ENCODE peak calls at places on chromosomes 5 and 9, in ten cellular contexts. D is ovary, C is IMR-90, B is colonic mucosa, I is cardiac muscle cell, F is Peyer's patch, L is neural progenitor cell, O is mesothelial cell of epicardium, K is right atrium auricular region, V is A673. J is an unnamed sample.

GRCh38 chr9:76109953-76110352 is 219.5 kb downstream of the PCSK5 start:
- DNase-seq in D (no peak), C (peak), B (no peak), I (no peak), F (no peak), L (no peak), O (no peak), K (no peak), V (no peak), J (no peak)

GRCh38 chr9:97366889-97367288 is 45.0 kb upstream of the TDRD7 start:
- DNase-seq in D (no peak), C (no peak), B (no peak), I (no peak), F (no peak), L (no peak), O (no peak), K (no peak), V (no peak), J (no peak)

GRCh38 chr9:116147821-116148220 is 5.8 kb upstream of the PAPPA start:
- DNase-seq in D (no peak), C (no peak), B (no peak), I (no peak), F (no peak), L (no peak), O (no peak), K (no peak), V (no peak), J (no peak)

GRCh38 chr5:107671742-107672211 is 1.0 kb upstream of the EFNA5 start:
- DNase-seq in D (no peak), C (peak), B (no peak), I (peak), F (no peak), L (peak), O (no peak), K (no peak), V (peak), J (no peak)

GRCh38 chr9:93667006-93667405 is 90.6 kb downstream of the PHF2 start:
- DNase-seq in D (no peak), C (no peak), B (no peak), I (no peak), F (peak), L (no peak), O (no peak), K (no peak), V (no peak), J (no peak)

GRCh38 chr9:13279284-13280162 is at the start of gene MPDZ:
- DNase-seq in D (peak), C (peak), B (peak), I (peak), F (peak), L (peak), O (peak), K (peak), V (peak), J (no peak)

GRCh38 chr9:95083086-95083768 is 234.3 kb downstream of the FANCC start:
- DNase-seq in D (no peak), C (no peak), B (no peak), I (no peak), F (peak), L (no peak), O (no peak), K (no peak), V (no peak), J (no peak)

GRCh38 chr9:137372693-137373610 is 50.0 kb downstream of the EXD3 start:
- DNase-seq in D (no peak), C (no peak), B (no peak), I (no peak), F (no peak), L (no peak), O (no peak), K (no peak), V (no peak), J (no peak)

GRCh38 chr9:86901511-86901910 is 45.8 kb downstream of the GAS1 start:
- DNase-seq in D (no peak), C (no peak), B (no peak), I (no peak), F (no peak), L (no peak), O (no peak), K (no peak), V (no peak), J (no peak)

GRCh38 chr5:139880416-139881144 is 85.0 kb downstream of the PSD2 start:
- DNase-seq in D (peak), C (no peak), B (no peak), I (peak), F (no peak), L (no peak), O (no peak), K (no peak), V (no peak), J (no peak)

GRCh38 chr5:65482280-65482726 is 583 bp upstream of the ADAMTS6 start:
- DNase-seq in D (no peak), C (peak), B (no peak), I (peak), F (no peak), L (peak), O (no peak), K (no peak), V (peak), J (no peak)

GRCh38 chr9:127418037-127418471 is 6.1 kb upstream of the ZNF79 start:
- DNase-seq in D (no peak), C (no peak), B (no peak), I (peak), F (no peak), L (peak), O (no peak), K (no peak), V (peak), J (no peak)

GRCh38 chr5:35660451-35660850 is 42.8 kb downstream of the SPEF2 start:
- DNase-seq in D (no peak), C (no peak), B (no peak), I (no peak), F (no peak), L (no peak), O (no peak), K (no peak), V (no peak), J (no peak)

GRCh38 chr5:122311888-122312669 is at the start of gene SNCAIP:
- DNase-seq in D (peak), C (peak), B (peak), I (peak), F (peak), L (peak), O (peak), K (no peak), V (no peak), J (no peak)

GRCh38 chr5:116534988-116535387 is 39.6 kb downstream of the SEMA6A start:
- DNase-seq in D (no peak), C (no peak), B (no peak), I (no peak), F (no peak), L (no peak), O (no peak), K (no peak), V (no peak), J (no peak)

GRCh38 chr5:164053123-164053522 is 547.7 kb downstream of the MAT2B start:
- DNase-seq in D (no peak), C (peak), B (no peak), I (no peak), F (no peak), L (no peak), O (no peak), K (no peak), V (no peak), J (no peak)

GRCh38 chr5:39394946-39395345 is 29.8 kb downstream of the DAB2 start:
- DNase-seq in D (no peak), C (peak), B (no peak), I (no peak), F (no peak), L (no peak), O (no peak), K (no peak), V (no peak), J (peak)

GRCh38 chr9:136762221-136762691 is 2.1 kb downstream of the LCN15 start:
- DNase-seq in D (no peak), C (no peak), B (no peak), I (no peak), F (no peak), L (no peak), O (no peak), K (no peak), V (no peak), J (no peak)

GRCh38 chr5:7849531-7850240 is 1.2 kb downstream of the CFAP90 start:
- DNase-seq in D (peak), C (no peak), B (no peak), I (peak), F (no peak), L (peak), O (peak), K (no peak), V (peak), J (no peak)

GRCh38 chr9:137280478-137281344 is 3.2 kb downstream of the TOR4A start:
- DNase-seq in D (no peak), C (no peak), B (peak), I (peak), F (no peak), L (peak), O (peak), K (no peak), V (peak), J (no peak)

GRCh38 chr9:32565967-32566366 is 7.0 kb downstream of the NDUFB6 start:
- DNase-seq in D (no peak), C (no peak), B (no peak), I (no peak), F (no peak), L (no peak), O (no peak), K (no peak), V (no peak), J (no peak)

GRCh38 chr5:147427784-147428401 is 82.0 kb downstream of the DPYSL3 start:
- DNase-seq in D (no peak), C (peak), B (no peak), I (no peak), F (no peak), L (no peak), O (no peak), K (peak), V (no peak), J (no peak)

GRCh38 chr9:38181216-38181615 is 112.2 kb upstream of the SHB start:
- DNase-seq in D (no peak), C (no peak), B (no peak), I (no peak), F (no peak), L (no peak), O (no peak), K (no peak), V (no peak), J (no peak)

GRCh38 chr5:133048993-133049725 is 2.7 kb upstream of the HSPA4 start:
- DNase-seq in D (no peak), C (peak), B (no peak), I (no peak), F (no peak), L (no peak), O (no peak), K (no peak), V (peak), J (no peak)

GRCh38 chr9:127979333-127980055 is 1.3 kb downstream of the EEIG1 start:
- DNase-seq in D (peak), C (peak), B (peak), I (peak), F (peak), L (peak), O (peak), K (peak), V (peak), J (no peak)

GRCh38 chr9:14321517-14322125 is 7.7 kb upstream of the NFIB start:
- DNase-seq in D (no peak), C (no peak), B (no peak), I (no peak), F (no peak), L (peak), O (no peak), K (no peak), V (no peak), J (no peak)

GRCh38 chr5:151264113-151264512 is 11.1 kb downstream of the GM2A start:
- DNase-seq in D (no peak), C (peak), B (no peak), I (no peak), F (no peak), L (no peak), O (no peak), K (no peak), V (no peak), J (no peak)

GRCh38 chr5:92922231-92922967 is 658.6 kb downstream of the NR2F1-AS1 start:
- DNase-seq in D (no peak), C (no peak), B (no peak), I (no peak), F (no peak), L (peak), O (no peak), K (no peak), V (no peak), J (no peak)

GRCh38 chr9:95494416-95495371 is 22.1 kb downstream of the PTCH1 start:
- DNase-seq in D (no peak), C (no peak), B (peak), I (no peak), F (peak), L (peak), O (no peak), K (no peak), V (peak), J (no peak)

GRCh38 chr9:22010881-22011625 is 1.9 kb upstream of the CDKN2B start:
- DNase-seq in D (no peak), C (peak), B (no peak), I (peak), F (no peak), L (peak), O (peak), K (no peak), V (no peak), J (no peak)

GRCh38 chr5:61263561-61264272 is 68.3 kb upstream of the ZSWIM6 start:
- DNase-seq in D (no peak), C (no peak), B (no peak), I (peak), F (no peak), L (no peak), O (no peak), K (no peak), V (no peak), J (no peak)

GRCh38 chr5:16964821-16965220 is 28.7 kb upstream of the MYO10 start:
- DNase-seq in D (no peak), C (no peak), B (no peak), I (peak), F (no peak), L (no peak), O (no peak), K (no peak), V (peak), J (no peak)

GRCh38 chr5:18799482-18800128 is 1165.3 kb downstream of the TAF11L14 start:
- DNase-seq in D (no peak), C (no peak), B (no peak), I (no peak), F (no peak), L (no peak), O (no peak), K (no peak), V (no peak), J (no peak)

GRCh38 chr9:95516736-95517558 is at the start of gene PTCH1:
- DNase-seq in D (peak), C (peak), B (peak), I (peak), F (peak), L (peak), O (peak), K (no peak), V (peak), J (no peak)

GRCh38 chr9:135244271-135244691 is 156.8 kb downstream of the OLFM1 start:
- DNase-seq in D (no peak), C (no peak), B (no peak), I (no peak), F (no peak), L (no peak), O (no peak), K (no peak), V (no peak), J (no peak)

GRCh38 chr5:59218424-59219045 is 635.7 kb downstream of the RAB3C start:
- DNase-seq in D (no peak), C (peak), B (no peak), I (no peak), F (no peak), L (no peak), O (no peak), K (no peak), V (peak), J (no peak)

GRCh38 chr5:13957032-13957645 is 12.7 kb upstream of the DNAH5 start:
- DNase-seq in D (no peak), C (peak), B (no peak), I (peak), F (no peak), L (peak), O (no peak), K (no peak), V (peak), J (peak)

GRCh38 chr5:75395277-75395676 is 58.3 kb downstream of the HMGCR start:
- DNase-seq in D (no peak), C (no peak), B (no peak), I (no peak), F (no peak), L (no peak), O (no peak), K (no peak), V (no peak), J (no peak)

GRCh38 chr9:112887377-112887776 is 3.3 kb downstream of the SLC46A2 start:
- DNase-seq in D (no peak), C (no peak), B (no peak), I (no peak), F (no peak), L (peak), O (no peak), K (no peak), V (peak), J (no peak)
- TF ChIP-seq CTCF in D (no peak), C (peak), B (no peak), I (peak), F (peak), L (peak), O (no peak), K (no peak), V (peak), J (no peak)

GRCh38 chr9:108854094-108854493 is 1.7 kb downstream of the ACTL7B start:
- DNase-seq in D (no peak), C (no peak), B (no peak), I (no peak), F (no peak), L (no peak), O (no peak), K (no peak), V (no peak), J (no peak)
- TF ChIP-seq CTCF in D (no peak), C (no peak), B (no peak), I (no peak), F (no peak), L (peak), O (no peak), K (no peak), V (no peak), J (no peak)

GRCh38 chr5:79401216-79401615 is 112.7 kb downstream of the HOMER1 start:
- DNase-seq in D (no peak), C (no peak), B (no peak), I (no peak), F (no peak), L (no peak), O (no peak), K (no peak), V (no peak), J (no peak)
- TF ChIP-seq CTCF in D (no peak), C (no peak), B (no peak), I (no peak), F (no peak), L (no peak), O (no peak), K (no peak), V (no peak), J (no peak)

GRCh38 chr5:33806736-33807442 is 84.9 kb downstream of the ADAMTS12 start:
- DNase-seq in D (no peak), C (peak), B (no peak), I (no peak), F (no peak), L (no peak), O (no peak), K (no peak), V (no peak), J (peak)
- TF ChIP-seq CTCF in D (no peak), C (no peak), B (no peak), I (peak), F (no peak), L (no peak), O (no peak), K (no peak), V (no peak), J (no peak)

GRCh38 chr5:141051526-141051876 is 327 bp downstream of the PCDHB1 start:
- DNase-seq in D (no peak), C (no peak), B (no peak), I (no peak), F (no peak), L (no peak), O (no peak), K (no peak), V (peak), J (no peak)

GRCh38 chr5:141050622-141051525 is at the start of gene PCDHB1:
- DNase-seq in D (no peak), C (no peak), B (no peak), I (peak), F (no peak), L (peak), O (peak), K (no peak), V (peak), J (no peak)
- TF ChIP-seq CTCF in D (no peak), C (no peak), B (no peak), I (no peak), F (no peak), L (no peak), O (no peak), K (no peak), V (no peak), J (no peak)

J was measured in AG09309.